ENCODE peak calls at places on chromosomes 11 and 22, in six cellular contexts. V is left ventricle myocardium inferior, L is HCT116, C is cardiac muscle cell, I is IMR-90, Y is astrocyte. B is an unnamed sample.

GRCh38 chr11:5240458-5240857 is 6.2 kb upstream of the HBD start:
- DNase-seq in V (no peak), L (no peak), C (no peak), I (no peak), Y (no peak), B (no peak)

GRCh38 chr11:19252394-19253148 is 11.8 kb upstream of the E2F8 start:
- DNase-seq in V (no peak), L (no peak), C (no peak), I (no peak), Y (no peak), B (no peak)

GRCh38 chr11:97614571-97614970 is 1224.8 kb downstream of the JRKL start:
- DNase-seq in V (no peak), L (no peak), C (no peak), I (peak; percentile 1), Y (peak; percentile 45), B (no peak)

GRCh38 chr11:68012843-68013610 is 2.9 kb downstream of the ALDH3B1 start:
- DNase-seq in V (no peak), L (peak; percentile 80), C (no peak), I (peak; percentile 95), Y (peak; percentile 96), B (no peak)

GRCh38 chr11:122900803-122901202 is 18.2 kb downstream of the JHY start:
- DNase-seq in V (no peak), L (no peak), C (no peak), I (peak; percentile 28), Y (peak; percentile 69), B (no peak)

GRCh38 chr11:19201737-19202605 is at the start of gene CSRP3:
- DNase-seq in V (peak; percentile 66), L (no peak), C (peak; percentile 86), I (peak; percentile 31), Y (peak; percentile 47), B (no peak)

GRCh38 chr11:106625566-106625965 is 392.7 kb downstream of the GUCY1A2 start:
- DNase-seq in V (no peak), L (no peak), C (no peak), I (peak; percentile 12), Y (peak; percentile 16), B (no peak)

GRCh38 chr11:69644071-69644961 is 3.4 kb downstream of the CCND1 start:
- DNase-seq in V (peak; percentile 82), L (no peak), C (peak; percentile 74), I (peak; percentile 92), Y (peak; percentile 88), B (peak; percentile 87)

GRCh38 chr11:1052133-1053011 is 15.9 kb upstream of the MUC6 start:
- DNase-seq in V (no peak), L (no peak), C (no peak), I (no peak), Y (no peak), B (no peak)

GRCh38 chr22:41537203-41537602 is 7.1 kb downstream of the POLR3H start:
- DNase-seq in V (no peak), L (no peak), C (no peak), I (no peak), Y (no peak), B (no peak)

GRCh38 chr22:20953668-20954500 is 13.2 kb upstream of the AIFM3 start:
- DNase-seq in V (no peak), L (no peak), C (no peak), I (peak; percentile 47), Y (no peak), B (no peak)

GRCh38 chr11:104164028-104164520 is at the start of gene PDGFD:
- DNase-seq in V (peak; percentile 64), L (no peak), C (peak; percentile 91), I (peak; percentile 70), Y (peak; percentile 73), B (peak; percentile 71)

GRCh38 chr22:39216143-39216490 is 28.7 kb downstream of the PDGFB start:
- DNase-seq in V (no peak), L (no peak), C (no peak), I (no peak), Y (no peak), B (no peak)

GRCh38 chr11:13368041-13368446 is 90.5 kb downstream of the BMAL1 start:
- DNase-seq in V (no peak), L (no peak), C (no peak), I (peak; percentile 55), Y (peak; percentile 67), B (no peak)

GRCh38 chr11:9943346-9944110 is 279.7 kb downstream of the SWAP70 start:
- DNase-seq in V (no peak), L (no peak), C (no peak), I (peak; percentile 97), Y (peak; percentile 64), B (no peak)

GRCh38 chr22:22703715-22704114 is 59.3 kb downstream of the GGTLC2 start:
- DNase-seq in V (no peak), L (no peak), C (no peak), I (no peak), Y (no peak), B (no peak)

GRCh38 chr22:42820075-42820763 is 36.9 kb downstream of the ARFGAP3 start:
- DNase-seq in V (no peak), L (no peak), C (peak; percentile 42), I (peak; percentile 93), Y (peak; percentile 71), B (no peak)

GRCh38 chr22:36221799-36222751 is 17.3 kb downstream of the APOL2 start:
- DNase-seq in V (no peak), L (peak; percentile 32), C (peak; percentile 70), I (no peak), Y (peak; percentile 40), B (peak; percentile 68)

GRCh38 chr11:35567737-35568465 is 42.5 kb upstream of the PAMR1 start:
- DNase-seq in V (no peak), L (no peak), C (no peak), I (peak; percentile 65), Y (peak; percentile 42), B (no peak)

DNA sequence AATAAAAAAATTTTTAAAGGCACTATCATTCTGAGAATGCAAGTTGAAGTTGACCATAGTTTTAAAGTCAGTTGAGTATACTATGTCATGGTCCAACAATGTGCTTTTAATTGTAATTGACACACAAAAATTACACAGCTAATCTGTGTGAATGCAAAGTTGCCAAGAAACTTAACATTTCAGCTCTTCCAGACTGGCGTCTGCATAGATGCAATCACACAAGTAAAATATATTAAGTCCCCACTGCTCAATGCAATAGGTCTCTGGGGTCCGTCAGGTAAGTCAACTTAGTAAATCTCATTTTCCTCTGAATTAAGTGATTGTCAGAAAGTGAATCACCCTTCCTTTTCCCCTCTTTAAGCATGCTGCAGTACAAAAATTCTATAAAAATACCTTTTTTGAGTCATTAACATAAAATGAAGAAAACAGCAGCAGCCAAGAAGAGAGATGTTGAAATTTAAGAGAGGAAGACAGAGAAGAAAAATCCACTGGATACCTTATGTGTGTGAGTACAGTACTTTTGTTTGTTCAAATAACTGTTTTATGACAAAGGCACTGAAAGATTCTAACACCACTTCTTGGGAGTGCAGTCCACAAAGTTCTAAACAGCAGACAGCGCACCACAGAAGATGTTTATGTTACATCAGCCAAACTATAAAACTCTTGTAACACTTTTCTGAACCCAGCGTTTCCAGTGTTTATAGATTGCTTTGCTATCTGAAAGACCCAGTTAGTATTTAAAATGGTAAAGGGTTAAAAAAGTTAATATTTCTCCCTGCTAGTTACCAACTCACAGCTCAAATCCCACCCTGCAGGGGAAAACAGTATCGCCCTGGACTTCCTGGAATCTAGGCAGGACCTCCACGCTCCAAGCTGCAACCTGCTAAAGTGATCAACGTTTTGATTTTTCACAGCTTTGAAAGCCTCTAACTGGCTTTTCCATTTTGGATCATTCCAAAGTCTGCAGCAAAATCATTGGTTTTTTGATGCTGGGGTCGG is 4.9 kb downstream of the FZD4 start:
- DNase-seq in V (no peak), L (no peak), C (no peak), I (peak; percentile 77), Y (no peak), B (no peak)
- H3K4me3 ChIP-seq in V (peak overlapping the region; percentile 100), L (no peak overlapping the region), C (peak overlapping the region; percentile 7), I (no peak overlapping the region), Y (no peak overlapping the region), B (no peak overlapping the region)

DNA sequence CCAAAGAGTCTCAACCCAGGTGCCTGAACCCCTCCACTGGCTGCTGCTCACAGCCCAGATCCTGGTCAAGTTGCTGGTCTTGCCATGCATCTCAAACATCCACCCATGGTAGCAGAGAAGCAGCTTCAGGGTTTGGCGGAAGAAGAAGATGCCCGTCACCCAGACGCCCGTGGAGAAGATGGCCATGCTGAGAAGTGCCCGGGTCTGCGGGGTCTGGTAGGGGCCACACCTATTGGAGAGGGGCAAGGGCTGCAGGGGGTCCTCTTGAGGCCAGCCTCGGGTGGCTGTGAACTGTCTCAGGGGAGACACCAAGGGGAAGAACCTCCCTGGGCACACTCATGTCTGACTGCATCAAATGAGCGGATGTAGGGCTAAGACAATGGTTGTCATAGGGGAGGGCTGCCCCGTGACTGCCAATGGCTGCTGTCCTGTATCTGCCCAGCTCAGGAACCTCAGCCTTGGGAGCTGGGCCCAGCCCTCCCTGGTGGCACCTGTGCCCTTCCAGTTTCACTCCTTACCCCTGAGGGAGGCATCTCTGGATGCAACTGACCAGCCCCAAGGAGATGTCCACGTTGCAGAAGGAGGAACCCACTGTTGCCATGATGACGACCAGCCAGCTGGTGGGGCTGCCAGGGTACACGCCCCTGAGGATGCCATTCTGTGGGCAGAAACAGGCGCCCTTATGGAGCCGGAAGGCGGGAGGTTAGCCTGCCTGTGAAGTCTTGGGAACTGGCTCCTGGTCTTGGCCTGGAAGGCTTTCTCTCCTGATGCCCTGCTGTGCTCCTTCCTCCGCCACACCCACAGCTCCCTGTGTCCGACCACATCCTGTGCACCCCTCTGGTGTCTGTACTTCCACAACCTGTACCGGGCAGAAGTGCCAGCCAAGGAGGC is 1.2 kb downstream of the CPT1B start:
- DNase-seq in V (no peak), L (no peak), C (no peak), I (no peak), Y (no peak), B (no peak)
- H3K27ac ChIP-seq in V (peak overlapping the region; percentile 99), L (no peak overlapping the region), C (no peak overlapping the region), I (no peak overlapping the region), Y (no peak overlapping the region), B (no peak overlapping the region)

DNA sequence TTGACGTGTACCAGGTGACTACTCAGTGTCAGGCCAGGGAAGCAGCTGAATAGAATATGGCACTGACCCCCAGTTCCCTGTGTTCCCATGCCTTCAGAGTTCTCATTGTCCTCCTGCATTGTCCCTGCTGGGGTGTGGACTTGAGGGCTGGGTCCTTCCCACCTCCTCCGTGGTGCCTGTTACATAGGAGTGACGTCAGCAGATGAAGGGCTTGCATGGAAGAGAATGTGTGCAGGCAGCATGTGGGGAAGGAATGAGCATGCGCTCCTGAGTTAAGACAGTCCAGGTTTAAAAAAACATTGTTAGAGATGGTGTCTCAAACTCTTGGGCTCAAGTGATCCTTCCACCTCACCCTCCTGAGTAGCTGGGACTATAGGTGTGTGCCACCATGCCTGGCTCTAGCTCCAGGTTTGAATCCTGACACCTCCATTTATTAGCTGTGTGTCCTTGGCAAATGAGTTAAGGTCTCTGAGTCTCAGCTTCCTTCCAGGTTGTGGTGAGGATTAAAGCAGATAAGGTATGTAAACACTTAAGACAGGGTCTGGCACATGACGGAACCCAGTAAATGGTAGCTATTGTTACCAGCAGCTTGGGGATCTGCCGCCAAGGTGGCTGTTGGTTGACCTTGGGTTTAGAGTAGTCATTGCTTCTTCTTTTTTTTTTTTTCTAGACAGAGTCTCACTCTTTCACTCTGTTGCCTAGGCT is 7.5 kb upstream of the SOX10 start:
- DNase-seq in V (no peak), L (no peak), C (no peak), I (peak; percentile 15), Y (no peak), B (no peak)
- H3K4me3 ChIP-seq in V (no peak overlapping the region), L (no peak overlapping the region), C (no peak overlapping the region), I (no peak overlapping the region), Y (no peak overlapping the region), B (no peak overlapping the region)

DNA sequence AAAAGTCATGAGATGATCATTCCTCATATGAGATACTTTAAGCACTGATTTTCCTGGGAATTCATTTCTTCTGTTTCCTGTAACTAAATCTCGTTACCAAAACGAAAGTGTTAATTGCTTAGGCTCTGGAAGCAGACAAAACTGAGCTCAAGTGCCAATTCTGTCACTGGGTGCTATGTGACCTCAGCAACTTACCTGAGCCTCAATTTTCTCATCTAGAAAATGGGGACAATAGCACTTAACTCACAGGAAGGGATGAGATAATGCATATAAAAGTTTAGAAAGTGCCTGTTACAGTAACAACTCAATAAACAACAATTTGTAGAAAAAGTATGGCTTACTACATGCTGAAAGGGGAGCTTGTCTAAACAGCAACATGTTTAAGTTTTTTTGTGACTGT is 170.2 kb upstream of the MTMR2 start:
- DNase-seq in V (no peak), L (no peak), C (no peak), I (no peak), Y (no peak), B (no peak)
- H3K27ac ChIP-seq in V (no peak overlapping the region), L (no peak overlapping the region), C (no peak overlapping the region), I (no peak overlapping the region), Y (no peak overlapping the region), B (no peak overlapping the region)